ENCODE peak calls at places on chromosomes 3 and 15, in ten cellular contexts. C, L, Z, K, H, G, D, W, X and E are unnamed samples.

GRCh38 chr3:42749753-42750231 is 23.3 kb downstream of the CCDC13 start:
- DNase-seq in C (no peak), L (peak; percentile 19), Z (no peak), K (no peak), H (no peak), G (no peak), D (no peak), W (no peak), X (peak; percentile 40), E (no peak)

GRCh38 chr3:23304424-23304823 is 101.3 kb downstream of the UBE2E2 start:
- DNase-seq in C (no peak), L (no peak), Z (no peak), K (no peak), H (no peak), G (no peak), D (peak; percentile 7), W (no peak), X (no peak), E (no peak)

GRCh38 chr3:151903501-151903991 is 30.1 kb downstream of the SUCNR1 start:
- DNase-seq in C (peak; percentile 51), L (no peak), Z (no peak), K (no peak), H (no peak), G (no peak), D (peak; percentile 93), W (no peak), X (peak; percentile 20), E (no peak)

GRCh38 chr3:13273604-13274105 is 146.5 kb downstream of the NUP210 start:
- DNase-seq in C (no peak), L (no peak), Z (peak; percentile 18), K (no peak), H (no peak), G (no peak), D (no peak), W (no peak), X (no peak), E (no peak)

GRCh38 chr15:71183063-71183462 is 67.8 kb downstream of the THSD4 start:
- DNase-seq in C (no peak), L (no peak), Z (no peak), K (no peak), H (no peak), G (no peak), D (no peak), W (no peak), X (no peak), E (no peak)

GRCh38 chr3:3615533-3615932 is 183.7 kb upstream of the LRRN1 start:
- DNase-seq in C (no peak), L (no peak), Z (no peak), K (no peak), H (no peak), G (no peak), D (no peak), W (no peak), X (no peak), E (no peak)

GRCh38 chr3:136979684-136980083 is 21.9 kb downstream of the IL20RB start:
- DNase-seq in C (no peak), L (no peak), Z (no peak), K (no peak), H (no peak), G (no peak), D (peak; percentile 72), W (no peak), X (no peak), E (no peak)

GRCh38 chr3:114033721-114034120 is 22.6 kb downstream of the CCDC191 start:
- DNase-seq in C (no peak), L (no peak), Z (no peak), K (no peak), H (no peak), G (no peak), D (no peak), W (no peak), X (no peak), E (no peak)

GRCh38 chr15:75455424-75455981 is 4.0 kb upstream of the SIN3A start:
- DNase-seq in C (peak; percentile 88), L (peak; percentile 90), Z (peak; percentile 93), K (peak; percentile 84), H (peak; percentile 86), G (peak; percentile 92), D (peak; percentile 65), W (no peak), X (peak; percentile 91), E (peak; percentile 39)

GRCh38 chr3:37272743-37273142 is 98.4 kb upstream of the LRRFIP2 start:
- DNase-seq in C (no peak), L (no peak), Z (no peak), K (no peak), H (no peak), G (no peak), D (peak; percentile 15), W (no peak), X (no peak), E (no peak)

GRCh38 chr3:58403513-58404109 is 30.0 kb downstream of the PDHB start:
- DNase-seq in C (no peak), L (no peak), Z (no peak), K (no peak), H (no peak), G (no peak), D (no peak), W (no peak), X (no peak), E (no peak)

GRCh38 chr3:171817074-171817748 is 6.9 kb upstream of the PLD1 start:
- DNase-seq in C (no peak), L (no peak), Z (no peak), K (no peak), H (no peak), G (no peak), D (peak; percentile 58), W (no peak), X (no peak), E (no peak)

DNA sequence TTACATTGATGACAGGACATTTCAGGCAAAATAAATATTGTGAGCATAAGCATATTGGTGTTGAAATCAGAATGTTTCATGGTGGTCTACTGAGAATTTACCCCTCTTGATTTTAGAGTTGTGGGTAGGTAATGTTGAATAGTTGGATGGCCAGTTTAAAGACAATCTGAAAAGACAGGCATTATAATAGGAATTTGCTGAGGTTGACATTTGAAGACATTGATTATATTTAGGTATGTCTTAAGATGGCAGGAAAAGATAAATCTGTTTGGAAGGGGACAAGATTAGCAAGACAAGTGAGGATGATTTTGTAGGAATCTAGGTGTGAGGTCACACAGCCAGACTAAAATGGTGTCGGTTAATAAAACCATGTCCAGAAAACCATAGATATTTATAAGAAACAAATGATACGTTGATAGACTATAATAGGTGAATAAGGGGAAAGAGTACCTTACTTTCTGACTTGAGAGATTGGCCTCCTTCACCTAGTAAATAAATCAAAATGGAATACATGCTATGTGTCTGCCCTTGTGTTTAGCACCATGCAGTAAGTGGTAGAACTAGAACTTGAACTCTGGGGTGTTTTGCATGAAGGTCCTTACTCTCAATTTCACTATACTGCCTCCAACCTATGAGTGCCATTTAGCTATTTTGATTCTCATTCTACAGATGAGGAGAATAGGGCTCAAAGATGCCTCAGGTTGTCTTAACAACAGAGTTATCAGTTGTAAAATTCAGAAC is 57.9 kb downstream of the ALCAM start:
- DNase-seq in C (no peak), L (no peak), Z (no peak), K (no peak), H (no peak), G (no peak), D (no peak), W (no peak), X (no peak), E (no peak)
- TF ChIP-seq CTCF in C (no peak), L (no peak), Z (no peak), K (no peak), H (no peak), G (no peak), D (no peak), W (no peak), X (no peak), E (no peak)

GRCh38 chr3:127027061-127027735 is 44.3 kb downstream of the PLXNA1 start:
- DNase-seq in C (no peak), L (no peak), Z (no peak), K (no peak), H (no peak), G (no peak), D (no peak), W (no peak), X (no peak), E (no peak)
- H3K27ac ChIP-seq in C (no peak overlapping the region), L (peak overlapping the region; percentile 12), Z (no peak overlapping the region), K (no peak overlapping the region), H (no peak overlapping the region), G (no peak overlapping the region), D (no peak overlapping the region), W (no peak overlapping the region), X (no peak overlapping the region), E (no peak overlapping the region)

GRCh38 chr15:29528276-29528675 is 258.7 kb upstream of the NSMCE3 start:
- DNase-seq in C (no peak), L (no peak), Z (no peak), K (no peak), H (no peak), G (no peak), D (no peak), W (no peak), X (no peak), E (no peak)

GRCh38 chr15:29533667-29534066 is 264.0 kb upstream of the NSMCE3 start:
- DNase-seq in C (no peak), L (no peak), Z (no peak), K (no peak), H (no peak), G (no peak), D (no peak), W (peak; percentile 17), X (no peak), E (no peak)

GRCh38 chr15:29530966-29531365 is 261.3 kb upstream of the NSMCE3 start:
- DNase-seq in C (no peak), L (no peak), Z (no peak), K (no peak), H (no peak), G (no peak), D (no peak), W (no peak), X (no peak), E (no peak)

GRCh38 chr15:29526802-29527201 is 257.2 kb upstream of the NSMCE3 start:
- DNase-seq in C (no peak), L (no peak), Z (no peak), K (no peak), H (no peak), G (no peak), D (no peak), W (no peak), X (no peak), E (no peak)

GRCh38 chr15:29529043-29529442 is 259.4 kb upstream of the NSMCE3 start:
- DNase-seq in C (no peak), L (no peak), Z (no peak), K (no peak), H (no peak), G (no peak), D (no peak), W (no peak), X (no peak), E (no peak)
- TF ChIP-seq CTCF in C (no peak), L (no peak), Z (no peak), K (no peak), H (no peak), G (no peak), D (no peak), W (no peak), X (no peak), E (no peak)

DNA sequence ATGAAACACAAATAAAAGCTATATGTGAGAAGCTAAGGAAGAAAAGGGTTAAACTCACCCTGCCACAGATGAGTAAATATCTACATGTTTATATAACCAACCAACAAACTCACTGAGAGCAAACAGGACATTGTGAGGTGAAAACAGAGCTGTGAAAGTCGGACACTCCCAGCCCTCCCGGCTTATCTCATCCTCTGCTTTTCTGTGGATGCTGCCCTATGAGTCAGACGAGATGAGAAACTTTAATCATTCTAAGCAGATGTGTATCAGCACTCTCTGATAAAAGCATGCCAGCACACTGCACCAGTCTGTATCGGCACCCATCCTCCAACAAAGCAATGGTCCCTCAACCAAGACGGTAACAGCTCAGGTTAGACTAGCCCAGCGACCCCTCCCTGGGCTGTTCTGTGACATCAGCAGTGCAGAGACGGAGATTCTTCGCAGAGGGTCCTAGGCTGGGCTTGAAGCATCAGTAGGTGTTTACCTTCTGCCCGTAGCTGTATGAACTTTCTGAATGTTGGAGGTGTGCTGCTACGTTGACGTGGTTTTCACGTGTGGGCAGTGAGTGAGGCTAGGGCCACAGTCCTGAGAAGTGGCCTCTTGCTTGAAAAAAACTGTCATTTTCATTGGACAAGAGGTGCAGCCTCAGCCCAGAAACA is 119.8 kb upstream of the ALDH1A3 start:
- DNase-seq in C (peak; percentile 46), L (peak; percentile 80), Z (no peak), K (no peak), H (no peak), G (no peak), D (peak; percentile 76), W (no peak), X (no peak), E (no peak)
- H3K27ac ChIP-seq in C (no peak overlapping the region), L (peak overlapping the region; percentile 18), Z (no peak overlapping the region), K (no peak overlapping the region), H (peak overlapping the region; percentile 75), G (no peak overlapping the region), D (peak overlapping the region; percentile 51), W (no peak overlapping the region), X (no peak overlapping the region), E (peak overlapping the region; percentile 40)